ENCODE peak calls at places on chromosomes 6 and 20, in four cellular contexts. K is left ventricle myocardium inferior, G is WERI-Rb-1, W is fibroblast of villous mesenchyme. H is an unnamed sample.

GRCh38 chr20:62066983-62067433 is 1.3 kb upstream of the TAF4 start:
- DNase-seq in K (no peak), G (no peak), W (no peak), H (no peak)

GRCh38 chr6:111748247-111748647 is 125.0 kb downstream of the FYN start:
- DNase-seq in K (no peak), G (no peak), W (peak), H (no peak)

GRCh38 chr6:130453230-130453629 is 87.4 kb downstream of the TMEM200A start:
- DNase-seq in K (no peak), G (no peak), W (no peak), H (peak)

GRCh38 chr6:127486934-127487333 is 27.7 kb upstream of the KIAA0408 start:
- DNase-seq in K (no peak), G (no peak), W (no peak), H (no peak)

GRCh38 chr20:13703265-13703664 is 64.5 kb upstream of the TASP1 start:
- DNase-seq in K (no peak), G (no peak), W (no peak), H (no peak)

GRCh38 chr6:158445426-158446085 is 114.3 kb upstream of the TMEM181 start:
- DNase-seq in K (no peak), G (no peak), W (no peak), H (peak)

GRCh38 chr6:12324096-12324495 is 33.9 kb downstream of the EDN1 start:
- DNase-seq in K (no peak), G (no peak), W (peak), H (peak)

GRCh38 chr6:117441824-117442264 is 16.1 kb upstream of the ROS1 start:
- DNase-seq in K (no peak), G (no peak), W (peak), H (peak)

GRCh38 chr6:99416226-99416625 is 8.9 kb downstream of the PNISR start:
- DNase-seq in K (no peak), G (no peak), W (no peak), H (no peak)

GRCh38 chr20:10603971-10604864 is 69.6 kb downstream of the JAG1 start:
- DNase-seq in K (peak), G (peak), W (peak), H (peak)

GRCh38 chr6:137291441-137291840 is 72.3 kb upstream of the IFNGR1 start:
- DNase-seq in K (peak), G (no peak), W (peak), H (peak)

GRCh38 chr20:61115627-61116026 is 136.4 kb upstream of the CDH4 start:
- DNase-seq in K (peak), G (no peak), W (no peak), H (no peak)

GRCh38 chr20:31934968-31935764 is 16.7 kb downstream of the PDRG1 start:
- DNase-seq in K (no peak), G (peak), W (no peak), H (no peak)

GRCh38 chr20:61185181-61185580 is 66.9 kb upstream of the CDH4 start:
- DNase-seq in K (no peak), G (no peak), W (no peak), H (peak)

GRCh38 chr20:51640743-51641142 is 98.2 kb upstream of the NFATC2 start:
- DNase-seq in K (no peak), G (no peak), W (peak), H (peak)

GRCh38 chr6:33570806-33571636 is 9.1 kb downstream of the BAK1 start:
- DNase-seq in K (peak), G (peak), W (peak), H (peak)

GRCh38 chr6:81769834-81770233 is 17.4 kb upstream of the TENT5A start:
- DNase-seq in K (no peak), G (peak), W (no peak), H (peak)

GRCh38 chr20:28562510-28562898 is 2695.0 kb upstream of the DEFB115 start:
- DNase-seq in K (no peak), G (no peak), W (peak), H (peak)

GRCh38 chr6:12419626-12420272 is 129.6 kb downstream of the EDN1 start:
- DNase-seq in K (no peak), G (no peak), W (no peak), H (no peak)

GRCh38 chr6:154432533-154433476 is 76.2 kb upstream of the IPCEF1 start:
- DNase-seq in K (no peak), G (no peak), W (peak), H (peak)

GRCh38 chr6:163490826-163491577 is 76.5 kb downstream of the QKI start:
- DNase-seq in K (peak), G (no peak), W (peak), H (peak)

DNA sequence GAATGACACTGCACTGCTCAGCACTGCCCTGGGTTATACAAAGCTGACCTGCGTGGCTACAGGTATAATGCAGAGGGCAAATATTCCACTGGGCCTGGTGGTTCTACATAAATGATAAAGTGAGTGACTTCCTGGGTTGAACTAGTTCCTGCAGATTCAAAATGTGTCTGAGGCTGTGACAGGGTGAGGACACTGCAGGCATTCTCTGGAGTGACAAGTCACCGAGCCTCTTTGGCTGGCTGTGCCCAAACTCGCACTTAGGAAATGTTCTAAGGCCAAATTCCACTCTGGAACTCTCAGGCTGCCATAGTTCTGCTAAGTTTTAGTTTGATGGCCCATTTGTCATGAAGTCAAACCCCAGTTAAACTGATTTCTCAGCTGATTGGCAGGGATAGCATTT is 78.7 kb downstream of the INSM1 start:
- DNase-seq in K (no peak), G (no peak), W (no peak), H (no peak)
- TF ChIP-seq CTCF in K (no peak), G (no peak), W (no peak), H (no peak)

GRCh38 chr6:122752990-122753687 is 26.4 kb upstream of the FABP7 start:
- DNase-seq in K (no peak), G (no peak), W (no peak), H (no peak)
- H3K4me3 ChIP-seq in K (peak), G (no peak), W (no peak), H (no peak)

GRCh38 chr6:64254558-64254957 is 619.0 kb downstream of the PHF3 start:
- DNase-seq in K (no peak), G (no peak), W (no peak), H (no peak)

GRCh38 chr6:64252256-64252655 is 616.7 kb downstream of the PHF3 start:
- DNase-seq in K (no peak), G (peak), W (no peak), H (no peak)

GRCh38 chr6:64249129-64249528 is 613.5 kb downstream of the PHF3 start:
- DNase-seq in K (no peak), G (no peak), W (no peak), H (peak)

GRCh38 chr6:64255000-64255399 is 619.4 kb downstream of the PHF3 start:
- DNase-seq in K (no peak), G (no peak), W (no peak), H (no peak)

GRCh38 chr6:64250126-64250525 is 614.5 kb downstream of the PHF3 start:
- DNase-seq in K (no peak), G (no peak), W (no peak), H (peak)
- TF ChIP-seq CTCF in K (no peak), G (no peak), W (peak), H (peak)

GRCh38 chr6:125194980-125195379 is 41.4 kb downstream of the TPD52L1 start:
- DNase-seq in K (no peak), G (no peak), W (no peak), H (no peak)

GRCh38 chr6:125198285-125199009 is 44.9 kb downstream of the TPD52L1 start:
- DNase-seq in K (no peak), G (no peak), W (no peak), H (no peak)

GRCh38 chr6:125196613-125197012 is 43.0 kb downstream of the TPD52L1 start:
- DNase-seq in K (no peak), G (no peak), W (no peak), H (no peak)

GRCh38 chr6:125195526-125195925 is 42.0 kb downstream of the TPD52L1 start:
- DNase-seq in K (no peak), G (no peak), W (no peak), H (no peak)

GRCh38 chr6:125197795-125198269 is 44.3 kb downstream of the TPD52L1 start:
- DNase-seq in K (peak), G (no peak), W (peak), H (peak)
- H3K4me3 ChIP-seq in K (peak), G (no peak), W (no peak), H (no peak)

DNA sequence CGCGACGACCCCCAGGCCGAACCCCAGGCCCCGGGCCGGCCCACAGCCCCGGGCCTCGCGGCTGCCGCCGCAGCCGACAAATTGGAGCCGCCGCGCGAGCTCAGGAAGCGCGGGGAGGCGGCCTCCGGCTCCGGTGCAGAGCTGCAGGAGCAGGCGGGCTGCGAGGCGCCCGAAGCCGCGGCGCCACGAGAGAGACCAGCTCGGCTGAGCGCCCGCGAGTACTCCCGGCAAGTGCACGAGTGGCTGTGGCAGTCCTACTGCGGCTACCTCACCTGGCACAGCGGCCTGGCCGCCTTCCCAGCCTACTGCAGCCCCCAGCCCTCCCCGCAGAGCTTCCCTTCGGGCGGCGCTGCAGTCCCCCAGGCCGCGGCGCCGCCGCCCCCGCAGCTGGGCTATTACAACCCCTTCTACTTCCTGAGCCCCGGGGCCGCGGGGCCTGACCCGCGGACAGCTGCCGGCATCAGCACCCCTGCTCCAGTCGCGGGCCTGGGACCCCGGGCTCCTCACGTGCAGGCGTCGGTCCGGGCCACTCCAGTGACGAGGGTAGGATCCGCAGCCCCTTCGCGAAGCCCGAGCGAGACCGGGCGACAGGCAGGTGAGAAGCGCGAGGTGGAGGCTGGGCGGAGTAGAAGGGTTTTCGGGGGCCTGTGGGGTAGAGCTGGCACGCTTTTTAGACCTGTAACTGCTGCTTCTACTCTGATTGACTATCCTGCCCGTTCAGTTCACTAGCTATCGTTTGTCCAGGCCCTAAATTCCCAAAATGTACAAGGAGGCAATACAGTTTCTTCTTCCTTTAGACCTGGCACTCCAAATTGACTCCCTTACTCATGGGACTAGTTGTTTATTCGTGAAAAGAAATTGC is 656 bp downstream of the FAM8A1 start:
- DNase-seq in K (peak), G (peak), W (peak), H (peak)
- TF ChIP-seq CTCF in K (no peak), G (peak), W (peak), H (no peak)

GRCh38 chr6:35601331-35602132 is 87.2 kb downstream of the FKBP5 start:
- DNase-seq in K (no peak), G (no peak), W (peak), H (peak)
- H3K4me3 ChIP-seq in K (peak), G (no peak), W (peak), H (no peak)

GRCh38 chr6:31775184-31775583 is 1.9 kb downstream of the VWA7 start:
- DNase-seq in K (no peak), G (peak), W (no peak), H (no peak)
- TF ChIP-seq CTCF in K (no peak), G (peak), W (no peak), H (no peak)

H was measured in choroid plexus epithelial cell.